ENCODE peak calls at places on chromosomes 2 and 18, in six cellular contexts. One of them, this sample, is unnamed.

GRCh38 chr2:35125871-35126270 is 1229.7 kb upstream of the CRIM1 start:
- DNase-seq in SJSA1: no peak
- DNase-seq in gastrocnemius medialis: no peak
- DNase-seq in endodermal cell: no peak
- DNase-seq in mesendoderm: no peak
- DNase-seq in heart right ventricle: no peak
- DNase-seq in this sample: no peak

GRCh38 chr18:9506046-9506792 is 30.9 kb downstream of the RALBP1 start:
- DNase-seq in gastrocnemius medialis: no peak
- DNase-seq in SJSA1: peak; percentile 17
- DNase-seq in endodermal cell: no peak
- DNase-seq in heart right ventricle: peak; percentile 14
- DNase-seq in mesendoderm: peak; percentile 45
- DNase-seq in this sample: no peak

GRCh38 chr2:190804182-190804795 is 76.3 kb upstream of the GLS start:
- DNase-seq in mesendoderm: no peak
- DNase-seq in SJSA1: no peak
- DNase-seq in endodermal cell: no peak
- DNase-seq in gastrocnemius medialis: no peak
- DNase-seq in heart right ventricle: no peak
- DNase-seq in this sample: no peak

GRCh38 chr2:8285081-8285480 is 396.8 kb upstream of the ID2 start:
- DNase-seq in heart right ventricle: no peak
- DNase-seq in SJSA1: peak; percentile 72
- DNase-seq in mesendoderm: peak; percentile 77
- DNase-seq in gastrocnemius medialis: no peak
- DNase-seq in endodermal cell: peak; percentile 64
- DNase-seq in this sample: no peak

GRCh38 chr2:239793851-239794250 is 231.3 kb downstream of the NDUFA10 start:
- DNase-seq in endodermal cell: peak; percentile 18
- DNase-seq in gastrocnemius medialis: no peak
- DNase-seq in heart right ventricle: no peak
- DNase-seq in mesendoderm: no peak
- DNase-seq in SJSA1: no peak
- DNase-seq in this sample: no peak

GRCh38 chr2:109466674-109467575 is 146.8 kb downstream of the SEPTIN10 start:
- DNase-seq in mesendoderm: no peak
- DNase-seq in gastrocnemius medialis: peak; percentile 37
- DNase-seq in SJSA1: peak; percentile 82
- DNase-seq in endodermal cell: peak; percentile 31
- DNase-seq in heart right ventricle: no peak
- DNase-seq in this sample: no peak

GRCh38 chr18:55076643-55077218 is 117.5 kb upstream of the CCDC68 start:
- DNase-seq in endodermal cell: no peak
- DNase-seq in SJSA1: no peak
- DNase-seq in heart right ventricle: no peak
- DNase-seq in gastrocnemius medialis: no peak
- DNase-seq in mesendoderm: no peak
- DNase-seq in this sample: no peak

GRCh38 chr2:241804326-241805276 is 4.4 kb upstream of the NEU4 start:
- DNase-seq in endodermal cell: peak; percentile 76
- DNase-seq in heart right ventricle: no peak
- DNase-seq in mesendoderm: peak; percentile 59
- DNase-seq in gastrocnemius medialis: no peak
- DNase-seq in SJSA1: no peak
- DNase-seq in this sample: peak; percentile 56

GRCh38 chr18:26526128-26526965 is 22.0 kb downstream of the KCTD1 start:
- DNase-seq in heart right ventricle: no peak
- DNase-seq in SJSA1: no peak
- DNase-seq in endodermal cell: peak; percentile 68
- DNase-seq in gastrocnemius medialis: no peak
- DNase-seq in mesendoderm: peak; percentile 74
- DNase-seq in this sample: no peak

GRCh38 chr2:96463119-96463518 is 42.0 kb downstream of the NEURL3 start:
- DNase-seq in endodermal cell: no peak
- DNase-seq in gastrocnemius medialis: no peak
- DNase-seq in heart right ventricle: no peak
- DNase-seq in mesendoderm: no peak
- DNase-seq in SJSA1: no peak
- DNase-seq in this sample: no peak

GRCh38 chr18:12694032-12694431 is 8.5 kb downstream of the CEP76 start:
- DNase-seq in endodermal cell: no peak
- DNase-seq in gastrocnemius medialis: no peak
- DNase-seq in heart right ventricle: no peak
- DNase-seq in SJSA1: peak; percentile 73
- DNase-seq in mesendoderm: no peak
- DNase-seq in this sample: no peak

GRCh38 chr18:52992041-52992440 is 652.0 kb downstream of the DCC start:
- DNase-seq in mesendoderm: peak; percentile 83
- DNase-seq in endodermal cell: peak; percentile 71
- DNase-seq in gastrocnemius medialis: no peak
- DNase-seq in SJSA1: no peak
- DNase-seq in heart right ventricle: no peak
- DNase-seq in this sample: no peak

GRCh38 chr2:190854726-190855125 is 25.9 kb upstream of the GLS start:
- DNase-seq in mesendoderm: no peak
- DNase-seq in heart right ventricle: no peak
- DNase-seq in SJSA1: no peak
- DNase-seq in endodermal cell: no peak
- DNase-seq in gastrocnemius medialis: no peak
- DNase-seq in this sample: no peak

GRCh38 chr2:193907561-193907960 is 1712.8 kb upstream of the TMEFF2 start:
- DNase-seq in SJSA1: no peak
- DNase-seq in endodermal cell: no peak
- DNase-seq in mesendoderm: no peak
- DNase-seq in gastrocnemius medialis: no peak
- DNase-seq in heart right ventricle: no peak
- DNase-seq in this sample: no peak

GRCh38 chr2:8414946-8415869 is 266.6 kb upstream of the ID2 start:
- DNase-seq in endodermal cell: peak; percentile 44
- DNase-seq in gastrocnemius medialis: no peak
- DNase-seq in mesendoderm: no peak
- DNase-seq in SJSA1: no peak
- DNase-seq in heart right ventricle: no peak
- DNase-seq in this sample: no peak

GRCh38 chr2:127217470-127218325 is 2.4 kb downstream of the CYP27C1 start:
- DNase-seq in SJSA1: peak; percentile 54
- DNase-seq in endodermal cell: peak; percentile 70
- DNase-seq in mesendoderm: peak; percentile 80
- DNase-seq in heart right ventricle: no peak
- DNase-seq in gastrocnemius medialis: no peak
- DNase-seq in this sample: no peak

GRCh38 chr2:160298960-160299359 is 98.9 kb upstream of the ITGB6 start:
- DNase-seq in endodermal cell: no peak
- DNase-seq in SJSA1: peak; percentile 43
- DNase-seq in gastrocnemius medialis: no peak
- DNase-seq in heart right ventricle: no peak
- DNase-seq in mesendoderm: no peak
- DNase-seq in this sample: no peak

GRCh38 chr18:27871731-27872130 is 305.2 kb downstream of the CDH2 start:
- DNase-seq in mesendoderm: no peak
- DNase-seq in SJSA1: no peak
- DNase-seq in heart right ventricle: no peak
- DNase-seq in endodermal cell: no peak
- DNase-seq in gastrocnemius medialis: no peak
- DNase-seq in this sample: no peak

GRCh38 chr2:46187112-46187618 is 110.0 kb upstream of the EPAS1 start:
- DNase-seq in heart right ventricle: peak; percentile 52
- DNase-seq in SJSA1: peak; percentile 78
- DNase-seq in mesendoderm: no peak
- DNase-seq in gastrocnemius medialis: peak; percentile 19
- DNase-seq in endodermal cell: peak; percentile 38
- DNase-seq in this sample: no peak

GRCh38 chr18:3675446-3675845 is 225.5 kb downstream of the TGIF1 start:
- DNase-seq in heart right ventricle: no peak
- DNase-seq in endodermal cell: peak; percentile 31
- DNase-seq in SJSA1: no peak
- DNase-seq in mesendoderm: no peak
- DNase-seq in gastrocnemius medialis: no peak
- DNase-seq in this sample: no peak

GRCh38 chr2:28340312-28341202 is 52.1 kb upstream of the FOSL2 start:
- DNase-seq in mesendoderm: no peak
- DNase-seq in SJSA1: no peak
- DNase-seq in endodermal cell: peak; percentile 74
- DNase-seq in gastrocnemius medialis: no peak
- DNase-seq in heart right ventricle: no peak
- DNase-seq in this sample: peak; percentile 26

GRCh38 chr2:221817052-221817451 is 244.9 kb upstream of the EPHA4 start:
- DNase-seq in heart right ventricle: no peak
- DNase-seq in mesendoderm: no peak
- DNase-seq in SJSA1: no peak
- DNase-seq in gastrocnemius medialis: no peak
- DNase-seq in endodermal cell: no peak
- DNase-seq in this sample: no peak

GRCh38 chr18:63970803-63971191 is 916 bp downstream of the SERPINB8 start:
- DNase-seq in heart right ventricle: peak; percentile 28
- DNase-seq in gastrocnemius medialis: no peak
- DNase-seq in endodermal cell: peak; percentile 76
- DNase-seq in SJSA1: no peak
- DNase-seq in mesendoderm: peak; percentile 80
- DNase-seq in this sample: peak; percentile 66

GRCh38 chr2:35938838-35939237 is 416.7 kb upstream of the CRIM1 start:
- DNase-seq in gastrocnemius medialis: no peak
- DNase-seq in endodermal cell: no peak
- DNase-seq in SJSA1: no peak
- DNase-seq in mesendoderm: no peak
- DNase-seq in heart right ventricle: no peak
- DNase-seq in this sample: no peak

GRCh38 chr18:23453657-23454011 is 547 bp downstream of the RIOK3 start:
- DNase-seq in SJSA1: peak; percentile 33
- DNase-seq in heart right ventricle: no peak
- DNase-seq in gastrocnemius medialis: no peak
- DNase-seq in mesendoderm: peak; percentile 25
- DNase-seq in endodermal cell: no peak
- DNase-seq in this sample: no peak

GRCh38 chr2:224973112-224974016 is 68.9 kb downstream of the DOCK10 start:
- DNase-seq in heart right ventricle: no peak
- DNase-seq in endodermal cell: no peak
- DNase-seq in SJSA1: no peak
- DNase-seq in gastrocnemius medialis: peak; percentile 73
- DNase-seq in mesendoderm: no peak
- DNase-seq in this sample: no peak

GRCh38 chr2:2866459-2866858 is 511.2 kb downstream of the EIPR1 start:
- DNase-seq in mesendoderm: no peak
- DNase-seq in heart right ventricle: no peak
- DNase-seq in gastrocnemius medialis: no peak
- DNase-seq in endodermal cell: no peak
- DNase-seq in SJSA1: no peak
- DNase-seq in this sample: no peak

GRCh38 chr2:65198737-65199136 is 28.9 kb upstream of the ACTR2 start:
- DNase-seq in heart right ventricle: peak; percentile 15
- DNase-seq in endodermal cell: no peak
- DNase-seq in mesendoderm: no peak
- DNase-seq in SJSA1: no peak
- DNase-seq in gastrocnemius medialis: peak; percentile 75
- DNase-seq in this sample: peak; percentile 87

GRCh38 chr2:185984670-185985069 is 246.1 kb downstream of the FSIP2 start:
- DNase-seq in SJSA1: no peak
- DNase-seq in heart right ventricle: no peak
- DNase-seq in endodermal cell: no peak
- DNase-seq in gastrocnemius medialis: no peak
- DNase-seq in mesendoderm: peak; percentile 13
- DNase-seq in this sample: no peak

GRCh38 chr2:176317246-176318065 is 48.2 kb downstream of the MTX2 start:
- DNase-seq in endodermal cell: no peak
- DNase-seq in heart right ventricle: no peak
- DNase-seq in SJSA1: no peak
- DNase-seq in gastrocnemius medialis: no peak
- DNase-seq in mesendoderm: no peak
- DNase-seq in this sample: no peak

GRCh38 chr2:173400760-173401159 is 46.1 kb downstream of the CDCA7 start:
- DNase-seq in SJSA1: no peak
- DNase-seq in mesendoderm: peak; percentile 79
- DNase-seq in gastrocnemius medialis: no peak
- DNase-seq in heart right ventricle: no peak
- DNase-seq in endodermal cell: peak; percentile 63
- DNase-seq in this sample: no peak

GRCh38 chr2:236941106-236941505 is 144.6 kb upstream of the COPS8 start:
- DNase-seq in heart right ventricle: no peak
- DNase-seq in gastrocnemius medialis: no peak
- DNase-seq in endodermal cell: no peak
- DNase-seq in SJSA1: no peak
- DNase-seq in mesendoderm: peak; percentile 33
- DNase-seq in this sample: no peak
- H3K4me3 ChIP-seq in heart right ventricle: no peak overlapping the region
- H3K4me3 ChIP-seq in gastrocnemius medialis: no peak overlapping the region
- H3K4me3 ChIP-seq in endodermal cell: no peak overlapping the region
- H3K4me3 ChIP-seq in SJSA1: no peak overlapping the region
- H3K4me3 ChIP-seq in mesendoderm: no peak overlapping the region
- H3K4me3 ChIP-seq in this sample: no peak overlapping the region

GRCh38 chr2:161425966-161426365 is 9.9 kb downstream of the TBR1 start:
- DNase-seq in heart right ventricle: no peak
- DNase-seq in SJSA1: no peak
- DNase-seq in mesendoderm: no peak
- DNase-seq in endodermal cell: no peak
- DNase-seq in gastrocnemius medialis: no peak
- DNase-seq in this sample: no peak

GRCh38 chr2:161424179-161424763 is 8.2 kb downstream of the TBR1 start:
- DNase-seq in gastrocnemius medialis: no peak
- DNase-seq in mesendoderm: peak; percentile 49
- DNase-seq in endodermal cell: peak; percentile 61
- DNase-seq in SJSA1: no peak
- DNase-seq in heart right ventricle: no peak
- DNase-seq in this sample: no peak

GRCh38 chr2:161424992-161425391 is 8.9 kb downstream of the TBR1 start:
- DNase-seq in mesendoderm: no peak
- DNase-seq in SJSA1: no peak
- DNase-seq in gastrocnemius medialis: no peak
- DNase-seq in endodermal cell: no peak
- DNase-seq in heart right ventricle: no peak
- DNase-seq in this sample: no peak

GRCh38 chr2:161422812-161423211 is 6.7 kb downstream of the TBR1 start:
- DNase-seq in SJSA1: no peak
- DNase-seq in heart right ventricle: no peak
- DNase-seq in endodermal cell: peak; percentile 51
- DNase-seq in mesendoderm: peak; percentile 26
- DNase-seq in gastrocnemius medialis: no peak
- DNase-seq in this sample: no peak

GRCh38 chr2:161423351-161424178 is 7.5 kb downstream of the TBR1 start:
- DNase-seq in SJSA1: no peak
- DNase-seq in endodermal cell: peak; percentile 87
- DNase-seq in heart right ventricle: no peak
- DNase-seq in gastrocnemius medialis: no peak
- DNase-seq in mesendoderm: peak; percentile 72
- DNase-seq in this sample: peak; percentile 61
- H3K4me3 ChIP-seq in SJSA1: no peak overlapping the region
- H3K4me3 ChIP-seq in endodermal cell: peak overlapping the region; percentile 66
- H3K4me3 ChIP-seq in heart right ventricle: peak overlapping the region; percentile 19
- H3K4me3 ChIP-seq in gastrocnemius medialis: peak overlapping the region; percentile 15
- H3K4me3 ChIP-seq in mesendoderm: peak overlapping the region; percentile 26
- H3K4me3 ChIP-seq in this sample: peak overlapping the region; percentile 49

GRCh38 chr18:25299426-25299825 is 52.5 kb downstream of the ZNF521 start:
- DNase-seq in gastrocnemius medialis: no peak
- DNase-seq in mesendoderm: no peak
- DNase-seq in endodermal cell: no peak
- DNase-seq in heart right ventricle: no peak
- DNase-seq in SJSA1: no peak
- DNase-seq in this sample: no peak
- H3K4me3 ChIP-seq in gastrocnemius medialis: no peak overlapping the region
- H3K4me3 ChIP-seq in mesendoderm: no peak overlapping the region
- H3K4me3 ChIP-seq in endodermal cell: no peak overlapping the region
- H3K4me3 ChIP-seq in heart right ventricle: no peak overlapping the region
- H3K4me3 ChIP-seq in SJSA1: no peak overlapping the region
- H3K4me3 ChIP-seq in this sample: no peak overlapping the region

GRCh38 chr2:82320296-82320695 is 2015.7 kb upstream of the LRRTM1 start:
- DNase-seq in SJSA1: no peak
- DNase-seq in mesendoderm: no peak
- DNase-seq in heart right ventricle: no peak
- DNase-seq in gastrocnemius medialis: no peak
- DNase-seq in endodermal cell: no peak
- DNase-seq in this sample: no peak
- H3K4me3 ChIP-seq in SJSA1: no peak overlapping the region
- H3K4me3 ChIP-seq in mesendoderm: no peak overlapping the region
- H3K4me3 ChIP-seq in heart right ventricle: no peak overlapping the region
- H3K4me3 ChIP-seq in gastrocnemius medialis: no peak overlapping the region
- H3K4me3 ChIP-seq in endodermal cell: no peak overlapping the region
- H3K4me3 ChIP-seq in this sample: no peak overlapping the region